ENCODE peak calls at places on chromosomes 16 and 17, in six cellular contexts. L is K562, D is GM23338, W is mesendoderm, Y is IMR-90, S is OCI-LY7. K is an unnamed sample.

GRCh38 chr16:26987631-26988030 is 79.1 kb upstream of the C16orf82 start:
- DNase-seq in D (no peak), W (no peak), S (no peak), Y (peak), L (no peak), K (no peak)

GRCh38 chr16:85428168-85428898 is 184.8 kb upstream of the GSE1 start:
- DNase-seq in Y (no peak), S (peak), W (no peak), L (peak), D (peak), K (no peak)

GRCh38 chr16:27317738-27318398 is 4.1 kb downstream of the IL4R start:
- DNase-seq in S (no peak), W (no peak), Y (no peak), L (no peak), D (no peak), K (no peak)

GRCh38 chr17:79834575-79835469 is 4.4 kb downstream of the CBX4 start:
- DNase-seq in Y (no peak), D (peak), L (peak), S (peak), W (no peak), K (no peak)

GRCh38 chr16:77298638-77299360 is 99.6 kb downstream of the SYCE1L start:
- DNase-seq in W (peak), D (no peak), Y (peak), S (no peak), L (no peak), K (no peak)

GRCh38 chr17:42313773-42314566 is 25.7 kb downstream of the STAT5A start:
- DNase-seq in S (no peak), L (peak), D (no peak), Y (no peak), W (no peak), K (no peak)

GRCh38 chr17:17506893-17507464 is 10.8 kb upstream of the RASD1 start:
- DNase-seq in D (no peak), Y (no peak), W (no peak), L (no peak), S (no peak), K (no peak)

GRCh38 chr17:41308251-41308917 is 725 bp downstream of the KRTAP16-1 start:
- DNase-seq in Y (no peak), D (no peak), S (peak), L (no peak), W (no peak), K (peak)

GRCh38 chr16:55734665-55735064 is 78.9 kb downstream of the SLC6A2 start:
- DNase-seq in Y (no peak), D (no peak), S (no peak), L (no peak), W (peak), K (no peak)

GRCh38 chr17:20095366-20096080 is 86.4 kb downstream of the SPECC1 start:
- DNase-seq in D (peak), L (peak), S (no peak), Y (peak), W (peak), K (no peak)

GRCh38 chr16:22318690-22319358 is 21.6 kb downstream of the POLR3E start:
- DNase-seq in W (peak), S (peak), L (peak), Y (peak), D (peak), K (no peak)

GRCh38 chr17:72943826-72944689 is 148.4 kb downstream of the SLC39A11 start:
- DNase-seq in S (no peak), L (no peak), W (no peak), Y (no peak), D (no peak), K (no peak)

GRCh38 chr17:62641101-62641500 is 13.6 kb downstream of the MRC2 start:
- DNase-seq in L (no peak), D (no peak), W (no peak), S (no peak), Y (no peak), K (no peak)

GRCh38 chr16:66275795-66276428 is 90.6 kb upstream of the CDH5 start:
- DNase-seq in W (peak), D (peak), Y (peak), S (peak), L (no peak), K (no peak)

GRCh38 chr17:37274432-37274831 is 101.4 kb upstream of the C17orf78 start:
- DNase-seq in W (no peak), S (no peak), L (no peak), D (no peak), Y (no peak), K (no peak)

GRCh38 chr17:13415877-13416416 is 185.8 kb downstream of the HS3ST3A1 start:
- DNase-seq in Y (peak), S (no peak), W (no peak), D (no peak), L (peak), K (no peak)

GRCh38 chr16:89600427-89600826 is 13.0 kb upstream of the DPEP1 start:
- DNase-seq in S (no peak), D (no peak), L (no peak), W (no peak), Y (no peak), K (no peak)

GRCh38 chr17:38620551-38621277 is 15.0 kb upstream of the SRCIN1 start:
- DNase-seq in S (no peak), Y (no peak), D (no peak), L (no peak), W (no peak), K (no peak)

GRCh38 chr16:66598111-66598510 is 6.4 kb upstream of the CMTM3 start:
- DNase-seq in Y (no peak), D (no peak), W (no peak), L (no peak), S (no peak), K (no peak)

GRCh38 chr17:8896641-8897635 is 29.5 kb upstream of the PIK3R6 start:
- DNase-seq in D (no peak), S (no peak), L (no peak), W (no peak), Y (no peak), K (no peak)

GRCh38 chr16:84292032-84292431 is 2.6 kb upstream of the WFDC1 start:
- DNase-seq in D (peak), Y (no peak), W (no peak), L (no peak), S (no peak), K (no peak)

GRCh38 chr17:76261421-76262215 is 3.5 kb upstream of the UBALD2 start:
- DNase-seq in Y (peak), D (no peak), S (peak), W (no peak), L (no peak), K (no peak)

GRCh38 chr17:50028207-50029120 is 27.4 kb upstream of the ITGA3 start:
- DNase-seq in D (peak), W (peak), L (no peak), Y (peak), S (no peak), K (no peak)
- H3K4me2 ChIP-seq in D (peak), W (no peak), L (no peak), Y (no peak), S (no peak), K (no peak)

DNA sequence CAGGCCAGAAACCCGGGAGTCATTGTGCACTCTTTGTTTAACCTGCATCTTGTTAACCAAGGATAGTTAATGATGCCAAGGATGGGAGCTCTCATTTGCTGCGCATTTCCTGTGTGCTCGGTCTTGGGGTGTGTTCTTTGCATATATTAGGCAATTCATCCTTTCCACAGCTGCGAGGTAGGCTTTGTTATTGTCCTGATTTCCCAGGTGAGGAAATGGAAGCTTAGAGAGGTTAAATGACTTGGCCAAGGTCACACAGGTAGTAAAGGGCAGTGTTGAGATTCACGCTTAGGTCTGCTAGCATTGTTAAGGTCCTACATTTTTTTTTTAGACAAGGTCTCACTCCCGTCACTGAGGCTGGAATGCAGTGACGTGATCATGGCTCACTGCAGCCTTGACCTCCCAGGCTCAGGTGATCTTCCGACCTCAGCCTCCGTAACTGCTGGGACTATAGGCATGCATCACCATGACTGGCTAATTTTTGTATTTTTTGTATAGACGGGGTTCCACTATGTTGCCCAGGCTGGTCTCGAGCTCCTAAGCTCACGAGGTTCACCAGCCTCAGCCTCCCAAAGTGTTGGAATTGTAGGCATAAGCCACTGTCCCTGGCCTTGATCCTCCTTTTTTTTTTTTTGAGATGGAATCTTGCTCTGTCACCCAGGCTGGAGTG is 5.0 kb upstream of the LRRC75A start:
- DNase-seq in W (no peak), S (no peak), D (peak), L (no peak), Y (no peak), K (no peak)
- H3K4me2 ChIP-seq in W (no peak), S (no peak), D (peak), L (no peak), Y (no peak), K (no peak)

GRCh38 chr16:68233085-68233834 is 2.7 kb downstream of the ESRP2 start:
- DNase-seq in S (no peak), W (no peak), D (no peak), Y (no peak), L (no peak), K (no peak)

GRCh38 chr16:68233835-68234187 is 2.1 kb downstream of the ESRP2 start:
- DNase-seq in Y (no peak), W (no peak), D (no peak), S (no peak), L (no peak), K (no peak)

GRCh38 chr16:68235105-68235881 is 634 bp downstream of the ESRP2 start:
- DNase-seq in D (peak), S (no peak), L (no peak), W (peak), Y (no peak), K (no peak)

GRCh38 chr16:68235882-68236803 is at the start of gene ESRP2:
- DNase-seq in Y (no peak), D (peak), L (no peak), S (no peak), W (peak), K (no peak)

GRCh38 chr16:68234188-68235104 is 1.5 kb downstream of the ESRP2 start:
- DNase-seq in W (peak), D (peak), S (no peak), L (no peak), Y (no peak), K (no peak)
- H3K4me2 ChIP-seq in W (peak), D (peak), S (peak), L (no peak), Y (no peak), K (no peak)

DNA sequence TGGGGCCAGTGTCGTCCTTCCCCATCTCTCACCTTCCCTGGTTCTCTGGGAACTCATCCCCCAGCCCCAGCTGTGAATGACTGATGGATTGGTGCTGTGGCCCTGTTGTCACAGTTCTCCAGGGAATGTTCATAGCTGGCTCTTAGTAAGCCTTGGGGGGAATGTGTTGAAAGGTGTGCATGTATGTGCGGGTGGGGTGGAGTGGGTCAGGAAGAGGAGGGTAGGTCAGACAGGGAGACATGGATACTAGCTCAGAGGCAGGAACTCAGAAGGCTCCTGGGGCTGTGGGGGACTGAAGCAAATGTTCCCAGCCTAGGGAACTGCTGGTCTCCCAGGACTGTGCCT is 4.3 kb downstream of the DLX4 start:
- DNase-seq in W (no peak), S (no peak), D (no peak), Y (no peak), L (no peak), K (no peak)
- H3K4me2 ChIP-seq in W (no peak), S (no peak), D (peak), Y (no peak), L (no peak), K (no peak)

GRCh38 chr17:65442691-65443090 is 118.8 kb downstream of the AXIN2 start:
- DNase-seq in S (no peak), Y (no peak), W (no peak), L (no peak), D (no peak), K (no peak)

GRCh38 chr17:65444049-65444448 is 117.4 kb downstream of the AXIN2 start:
- DNase-seq in D (no peak), L (no peak), Y (no peak), S (no peak), W (no peak), K (no peak)

GRCh38 chr17:65442250-65442649 is 119.2 kb downstream of the AXIN2 start:
- DNase-seq in W (no peak), L (no peak), Y (no peak), D (no peak), S (no peak), K (no peak)

GRCh38 chr17:65438708-65439294 is 122.6 kb downstream of the AXIN2 start:
- DNase-seq in L (no peak), Y (peak), D (no peak), S (no peak), W (peak), K (no peak)

GRCh38 chr17:65441053-65441635 is 120.3 kb downstream of the AXIN2 start:
- DNase-seq in Y (no peak), S (no peak), W (no peak), D (no peak), L (no peak), K (no peak)
- H3K4me2 ChIP-seq in Y (no peak), S (no peak), W (no peak), D (no peak), L (no peak), K (no peak)

GRCh38 chr17:74898376-74898946 is 5.0 kb upstream of the FADS6 start:
- DNase-seq in W (no peak), L (no peak), D (no peak), Y (no peak), S (no peak), K (no peak)

GRCh38 chr17:74903671-74904070 is 10.2 kb upstream of the FADS6 start:
- DNase-seq in L (no peak), S (no peak), D (no peak), Y (no peak), W (no peak), K (no peak)

GRCh38 chr17:74900208-74900607 is 6.8 kb upstream of the FADS6 start:
- DNase-seq in W (no peak), L (no peak), Y (no peak), D (no peak), S (no peak), K (no peak)

GRCh38 chr17:74903034-74903433 is 9.6 kb upstream of the FADS6 start:
- DNase-seq in W (no peak), S (no peak), L (no peak), Y (no peak), D (no peak), K (no peak)

DNA sequence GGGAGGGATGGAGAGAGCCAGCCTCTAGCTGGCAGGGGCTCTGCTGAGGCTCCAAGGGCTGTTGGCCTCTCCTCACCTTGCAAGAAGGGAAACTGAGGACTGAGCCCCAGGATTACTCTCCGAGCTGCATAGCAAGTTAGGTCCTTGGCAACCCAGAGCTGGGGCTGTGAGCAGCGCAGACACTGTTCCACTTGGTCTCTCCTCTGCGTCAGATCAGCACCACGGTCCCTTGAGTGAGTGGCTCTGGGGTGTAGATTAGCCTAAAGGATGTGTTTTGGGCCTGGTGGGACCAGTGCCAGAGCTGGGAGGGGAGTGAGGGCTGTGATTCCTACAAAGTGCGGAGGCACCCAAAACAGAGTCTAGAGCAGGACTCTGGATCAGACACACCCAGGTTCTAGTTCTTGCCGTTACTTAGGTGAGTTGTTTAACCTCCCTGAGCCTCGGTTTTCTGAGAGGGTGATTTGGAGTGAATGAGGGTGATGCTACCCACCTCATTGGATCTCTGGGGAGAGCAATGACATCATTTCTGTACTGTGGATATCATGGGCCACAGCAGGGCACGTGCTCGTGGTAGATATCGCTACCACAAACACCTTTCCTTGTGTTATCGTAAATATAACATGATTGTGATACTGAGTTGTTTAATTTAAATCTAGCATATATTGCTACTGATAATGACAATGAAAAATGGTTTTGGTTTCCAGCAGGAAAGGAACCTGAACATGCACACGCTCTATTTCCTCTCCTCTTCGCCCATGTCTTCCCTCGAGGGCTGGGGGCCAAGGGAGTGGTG is 8.1 kb upstream of the FADS6 start:
- DNase-seq in L (no peak), D (no peak), W (no peak), Y (no peak), S (no peak), K (no peak)
- H3K4me2 ChIP-seq in L (no peak), D (no peak), W (no peak), Y (no peak), S (no peak), K (no peak)

DNA sequence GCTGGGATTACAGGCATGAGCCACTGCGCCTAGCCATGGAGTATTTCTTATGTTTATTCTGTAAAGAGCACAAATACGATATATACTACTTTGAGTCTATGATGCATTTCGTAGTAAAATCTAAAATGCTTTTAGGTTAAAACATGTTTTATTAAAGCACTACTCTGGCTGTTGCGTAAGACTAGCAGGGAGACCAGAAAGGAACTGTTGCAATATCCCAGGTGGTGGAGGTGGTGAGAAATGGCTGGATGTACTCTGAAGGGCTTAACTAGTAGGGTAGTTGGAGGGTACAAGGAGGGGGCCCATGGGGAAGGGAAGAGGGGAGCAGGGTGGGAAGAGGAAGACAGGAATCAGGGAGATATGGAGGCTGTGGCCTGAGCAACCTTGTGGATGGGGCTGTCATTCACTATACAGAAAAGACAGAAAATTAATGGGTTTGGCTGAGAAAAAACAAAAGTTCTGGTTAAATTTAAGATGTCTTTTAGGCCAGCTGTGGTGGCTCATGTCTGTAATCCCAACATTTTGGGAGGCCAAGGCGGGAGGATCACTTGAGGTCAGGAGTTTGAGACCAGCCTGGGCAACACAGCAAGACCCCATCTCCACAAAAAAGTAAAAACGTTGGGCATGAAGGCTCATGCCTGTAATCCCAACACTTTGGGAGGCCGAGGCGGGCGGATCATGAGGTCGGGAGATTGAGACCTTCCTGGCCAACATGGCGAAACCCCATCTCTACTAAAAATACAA is 35.8 kb downstream of the ST3GAL2 start:
- DNase-seq in D (no peak), L (no peak), W (no peak), S (no peak), Y (peak), K (no peak)
- H3K4me2 ChIP-seq in D (no peak), L (no peak), W (no peak), S (peak), Y (no peak), K (peak)

GRCh38 chr17:78251773-78252103 is 20.3 kb downstream of the TMEM235 start:
- DNase-seq in S (no peak), Y (no peak), W (no peak), D (no peak), L (no peak), K (no peak)
- H3K4me2 ChIP-seq in S (peak), Y (no peak), W (no peak), D (no peak), L (no peak), K (peak)

GRCh38 chr17:68497885-68498319 is 14.3 kb upstream of the PRKAR1A start:
- DNase-seq in W (no peak), Y (no peak), L (no peak), S (peak), D (no peak), K (peak)
- H3K4me2 ChIP-seq in W (no peak), Y (no peak), L (peak), S (peak), D (no peak), K (peak)

GRCh38 chr17:67374329-67375053 is 2.6 kb upstream of the PITPNC1 start:
- DNase-seq in W (peak), L (peak), D (peak), S (peak), Y (peak), K (no peak)
- H3K4me2 ChIP-seq in W (no peak), L (peak), D (peak), S (peak), Y (no peak), K (peak)